ENCODE peak calls at places on chromosome 1, in four cellular contexts. U is dorsolateral prefrontal cortex, M is breast epithelium, I is bronchial epithelial cell. V is an unnamed sample.

GRCh38 chr1:24714859-24715520 is 30.3 kb upstream of the CLIC4 start:
- DNase-seq in U (peak; percentile 89), M (no peak), I (no peak), V (no peak)

GRCh38 chr1:210360852-210361477 is 32.3 kb downstream of the HHAT start:
- DNase-seq in U (no peak), M (no peak), I (peak; percentile 53), V (no peak)

GRCh38 chr1:228810855-228811654 is 75.8 kb downstream of the RHOU start:
- DNase-seq in U (no peak), M (no peak), I (no peak), V (no peak)

GRCh38 chr1:217333939-217334338 is 297.0 kb downstream of the GPATCH2 start:
- DNase-seq in U (no peak), M (no peak), I (peak; percentile 30), V (no peak)

GRCh38 chr1:214603819-214604252 is 841 bp downstream of the CENPF start:
- DNase-seq in U (no peak), M (no peak), I (no peak), V (no peak)

GRCh38 chr1:41347276-41347675 is 14.0 kb upstream of the FOXO6 start:
- DNase-seq in U (no peak), M (peak; percentile 48), I (peak; percentile 29), V (no peak)

GRCh38 chr1:70537788-70538187 is 126.7 kb downstream of the CTH start:
- DNase-seq in U (no peak), M (no peak), I (no peak), V (no peak)

GRCh38 chr1:46527474-46528296 is 23.8 kb downstream of the KNCN start:
- DNase-seq in U (peak; percentile 88), M (peak; percentile 81), I (peak; percentile 55), V (no peak)

GRCh38 chr1:186819140-186819539 is 9.6 kb upstream of the PLA2G4A start:
- DNase-seq in U (no peak), M (no peak), I (no peak), V (no peak)

GRCh38 chr1:154972517-154973343 is 1.8 kb upstream of the CKS1B start:
- DNase-seq in U (no peak), M (peak; percentile 70), I (peak; percentile 98), V (peak; percentile 74)

GRCh38 chr1:108572182-108572581 is 12.3 kb downstream of the EEIG2 start:
- DNase-seq in U (no peak), M (no peak), I (no peak), V (no peak)

GRCh38 chr1:108570998-108571401 is 11.1 kb downstream of the EEIG2 start:
- DNase-seq in U (no peak), M (no peak), I (no peak), V (no peak)

GRCh38 chr1:108568589-108568988 is 8.7 kb downstream of the EEIG2 start:
- DNase-seq in U (no peak), M (no peak), I (no peak), V (no peak)

GRCh38 chr1:108569097-108569728 is 9.3 kb downstream of the EEIG2 start:
- DNase-seq in U (no peak), M (no peak), I (no peak), V (no peak)

GRCh38 chr1:108570128-108570527 is 10.2 kb downstream of the EEIG2 start:
- DNase-seq in U (no peak), M (no peak), I (peak; percentile 59), V (no peak)
- TF ChIP-seq CTCF in U (peak; percentile 67), M (peak; percentile 14), I (peak; percentile 70), V (peak; percentile 60)

GRCh38 chr1:26784886-26785285 is 2.9 kb upstream of the PIGV start:
- DNase-seq in U (no peak), M (no peak), I (no peak), V (no peak)
- H3K4me3 ChIP-seq in U (no peak overlapping the region), M (no peak overlapping the region), I (no peak overlapping the region), V (no peak overlapping the region)

DNA sequence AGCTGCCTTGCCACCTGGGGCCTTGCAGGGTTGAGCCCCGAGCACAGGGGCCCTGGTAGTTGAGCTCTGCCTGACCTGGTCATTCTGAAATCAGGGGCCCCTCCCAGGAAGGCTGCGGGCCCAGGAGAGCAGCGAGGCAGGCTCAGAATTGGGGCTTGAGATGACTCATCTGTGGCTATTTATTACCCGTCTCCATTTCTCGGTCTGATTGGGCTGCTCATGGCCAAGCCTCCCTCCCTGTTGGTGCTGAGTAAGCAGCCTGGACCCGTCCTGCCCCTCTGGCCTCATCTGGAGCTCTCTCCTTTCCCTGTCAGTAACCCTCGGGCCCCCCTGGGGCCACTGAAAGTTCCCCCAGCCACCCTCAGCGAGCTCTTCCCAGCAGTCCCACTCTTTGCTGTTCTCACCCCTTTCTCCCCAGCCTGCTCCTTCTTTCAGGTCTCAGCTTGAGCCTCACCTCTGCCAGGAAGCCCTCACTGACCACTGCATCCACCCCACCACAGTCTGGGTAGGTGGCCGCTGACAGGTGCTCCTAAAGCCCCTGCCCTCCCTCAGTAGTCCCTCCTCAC is 11.0 kb upstream of the TNFRSF8 start:
- DNase-seq in U (peak; percentile 72), M (no peak), I (peak; percentile 84), V (peak; percentile 27)
- TF ChIP-seq CTCF in U (no peak), M (no peak), I (no peak), V (no peak)

DNA sequence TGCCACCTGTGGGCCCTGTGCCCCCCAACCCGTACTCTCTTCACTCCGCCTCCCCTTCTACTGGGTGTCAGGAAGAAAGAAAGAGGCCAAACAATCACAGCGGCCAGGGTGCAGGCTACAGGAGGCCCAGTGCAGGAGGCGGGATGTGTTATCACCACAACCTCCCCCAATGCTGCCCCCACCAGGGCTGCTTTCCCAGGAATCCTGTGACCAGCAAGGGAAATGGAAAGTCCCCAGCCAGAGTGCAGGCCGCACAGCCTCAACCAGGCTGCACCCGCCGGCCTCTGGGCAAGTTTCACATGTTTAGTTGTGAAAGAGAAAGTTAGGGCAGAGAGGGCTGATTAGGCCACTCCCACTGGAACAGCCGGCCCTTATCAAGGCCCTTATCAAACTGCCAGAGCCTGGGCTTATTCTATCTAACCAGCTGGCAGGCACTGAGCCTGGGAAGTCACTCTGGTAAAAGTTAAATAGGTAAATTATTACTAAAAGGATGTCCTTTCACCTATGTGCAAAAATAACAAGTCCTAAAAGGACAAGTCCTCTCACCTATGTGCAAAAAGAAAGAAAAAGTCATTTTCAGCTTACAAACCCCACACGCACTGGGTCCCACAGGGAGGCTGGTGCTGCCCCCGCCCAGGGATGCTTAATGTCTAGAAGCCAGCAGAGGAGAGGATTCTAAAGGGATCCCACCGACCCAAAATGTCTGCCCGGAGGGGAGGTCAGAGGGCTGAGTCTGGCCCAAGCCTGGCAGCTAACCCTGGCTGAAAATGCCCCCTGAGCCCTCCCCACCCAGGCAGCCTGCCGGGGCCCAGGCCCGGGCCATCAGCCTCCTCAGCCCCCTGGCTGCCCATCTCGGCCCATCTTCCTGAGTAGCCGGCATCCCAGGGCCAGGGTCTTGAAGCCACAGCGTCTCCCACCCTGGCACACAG is 33.7 kb downstream of the ACOT7 start:
- DNase-seq in U (no peak), M (no peak), I (peak; percentile 38), V (peak; percentile 35)
- H3K4me3 ChIP-seq in U (no peak overlapping the region), M (no peak overlapping the region), I (no peak overlapping the region), V (peak overlapping the region; percentile 19)

V was measured in epithelial cell of proximal tubule.